ENCODE peak calls at places on chromosomes 6 and 20, in four cellular contexts. L is fibroblast of lung, C is astrocyte, Q is PC-3. A is an unnamed sample.

GRCh38 chr6:165119231-165120020 is 190.0 kb downstream of the C6orf118 start:
- DNase-seq in L (peak; percentile 14), C (peak; percentile 7), Q (peak; percentile 76), A (no peak)

GRCh38 chr20:24384865-24385264 is 84.6 kb upstream of the SYNDIG1 start:
- DNase-seq in L (no peak), C (no peak), Q (no peak), A (no peak)

GRCh38 chr20:3687655-3688054 is 5.8 kb upstream of the ADAM33 start:
- DNase-seq in L (peak; percentile 59), C (peak; percentile 47), Q (peak; percentile 35), A (peak; percentile 33)

GRCh38 chr6:126063512-126064146 is 77.3 kb downstream of the TRMT11 start:
- DNase-seq in L (peak; percentile 77), C (peak; percentile 69), Q (peak; percentile 18), A (no peak)

GRCh38 chr6:139308936-139309603 is 17.3 kb upstream of the TXLNB start:
- DNase-seq in L (peak; percentile 78), C (peak; percentile 72), Q (peak; percentile 46), A (no peak)

GRCh38 chr20:34999782-35000181 is 44.1 kb downstream of the MYH7B start:
- DNase-seq in L (no peak), C (no peak), Q (no peak), A (no peak)

GRCh38 chr6:96685702-96686101 is 122.8 kb downstream of the FHL5 start:
- DNase-seq in L (no peak), C (no peak), Q (no peak), A (no peak)

GRCh38 chr20:4014031-4014474 is 1.3 kb downstream of the RNF24 start:
- DNase-seq in L (peak; percentile 79), C (peak; percentile 70), Q (peak; percentile 97), A (peak; percentile 90)

GRCh38 chr20:33812673-33813462 is 1.7 kb downstream of the CHMP4B start:
- DNase-seq in L (no peak), C (no peak), Q (peak; percentile 28), A (peak; percentile 50)

GRCh38 chr6:3209114-3210023 is 18.1 kb downstream of the TUBB2B start:
- DNase-seq in L (peak; percentile 99), C (peak; percentile 98), Q (peak; percentile 99), A (peak; percentile 87)

GRCh38 chr20:18524646-18525045 is 16.9 kb downstream of the SEC23B start:
- DNase-seq in L (peak; percentile 70), C (peak; percentile 56), Q (peak; percentile 96), A (peak; percentile 63)

GRCh38 chr20:2304180-2304579 is 8.4 kb downstream of the TGM3 start:
- DNase-seq in L (no peak), C (no peak), Q (no peak), A (no peak)

GRCh38 chr6:127053032-127053908 is 65.2 kb upstream of the RSPO3 start:
- DNase-seq in L (peak; percentile 53), C (peak; percentile 29), Q (no peak), A (no peak)

GRCh38 chr20:37627060-37627766 is 66.6 kb upstream of the CTNNBL1 start:
- DNase-seq in L (peak; percentile 54), C (peak; percentile 34), Q (peak; percentile 74), A (no peak)

GRCh38 chr6:57423468-57423867 is 106.0 kb downstream of the PRIM2 start:
- DNase-seq in L (peak; percentile 1), C (no peak), Q (no peak), A (no peak)

GRCh38 chr6:89763550-89763949 is 56.0 kb downstream of the MDN1 start:
- DNase-seq in L (peak; percentile 57), C (peak; percentile 51), Q (no peak), A (no peak)

GRCh38 chr6:136738178-136739057 is 53.9 kb downstream of the MAP3K5 start:
- DNase-seq in L (peak; percentile 45), C (peak; percentile 35), Q (no peak), A (no peak)

GRCh38 chr6:6678811-6679210 is 90.3 kb downstream of the LY86 start:
- DNase-seq in L (no peak), C (no peak), Q (no peak), A (peak; percentile 79)

GRCh38 chr20:59618131-59618530 is 13.8 kb downstream of the PHACTR3 start:
- DNase-seq in L (no peak), C (no peak), Q (no peak), A (no peak)

GRCh38 chr6:139205843-139206242 is 71.0 kb downstream of the HECA start:
- DNase-seq in L (no peak), C (no peak), Q (no peak), A (no peak)

GRCh38 chr20:14036567-14036966 is 41.3 kb downstream of the MACROD2 start:
- DNase-seq in L (no peak), C (no peak), Q (no peak), A (no peak)

GRCh38 chr6:3915076-3915791 is 66.1 kb downstream of the FAM50B start:
- DNase-seq in L (no peak), C (no peak), Q (no peak), A (no peak)

GRCh38 chr6:108667984-108668383 is 107.3 kb downstream of the FOXO3 start:
- DNase-seq in L (peak; percentile 75), C (peak; percentile 65), Q (no peak), A (no peak)

GRCh38 chr6:94270040-94270689 is 850.8 kb upstream of the EPHA7 start:
- DNase-seq in L (no peak), C (no peak), Q (no peak), A (no peak)

GRCh38 chr6:47161176-47161687 is 119.1 kb upstream of the ADGRF1 start:
- DNase-seq in L (peak; percentile 56), C (no peak), Q (peak; percentile 96), A (peak; percentile 93)

DNA sequence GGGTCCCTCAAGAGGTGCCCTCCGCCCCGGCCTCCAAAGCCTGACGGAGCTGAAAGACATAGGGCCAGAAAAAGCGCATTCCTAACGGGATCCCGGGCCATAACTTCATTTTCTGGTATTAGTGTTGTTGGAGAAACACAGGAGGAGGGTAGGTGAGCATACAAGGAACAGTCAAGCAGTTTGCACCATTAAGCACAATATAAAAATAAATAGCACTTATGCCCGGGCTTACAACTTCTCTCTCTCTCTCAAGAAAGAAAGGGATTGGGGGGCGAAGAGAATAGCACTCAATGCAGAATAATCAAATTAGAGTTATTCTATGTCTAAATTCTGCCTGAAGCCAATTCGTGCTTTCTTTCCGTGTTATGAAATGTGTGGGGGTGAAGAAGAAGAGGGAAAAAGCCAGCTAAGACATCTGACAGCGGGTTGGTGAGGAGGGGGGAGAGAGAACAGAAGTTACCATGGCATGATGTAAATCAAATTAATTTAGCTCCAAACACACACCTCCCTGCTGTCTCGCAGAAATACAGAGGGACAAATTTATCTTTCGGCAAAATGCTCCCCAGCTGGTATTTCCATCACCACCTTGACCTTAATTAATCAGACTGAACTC is 493 bp upstream of the METTL24 start:
- DNase-seq in L (no peak), C (no peak), Q (no peak), A (no peak)
- TF ChIP-seq EZH2 in L (peak; percentile 26), C (no peak), Q (no peak), A (no peak)

DNA sequence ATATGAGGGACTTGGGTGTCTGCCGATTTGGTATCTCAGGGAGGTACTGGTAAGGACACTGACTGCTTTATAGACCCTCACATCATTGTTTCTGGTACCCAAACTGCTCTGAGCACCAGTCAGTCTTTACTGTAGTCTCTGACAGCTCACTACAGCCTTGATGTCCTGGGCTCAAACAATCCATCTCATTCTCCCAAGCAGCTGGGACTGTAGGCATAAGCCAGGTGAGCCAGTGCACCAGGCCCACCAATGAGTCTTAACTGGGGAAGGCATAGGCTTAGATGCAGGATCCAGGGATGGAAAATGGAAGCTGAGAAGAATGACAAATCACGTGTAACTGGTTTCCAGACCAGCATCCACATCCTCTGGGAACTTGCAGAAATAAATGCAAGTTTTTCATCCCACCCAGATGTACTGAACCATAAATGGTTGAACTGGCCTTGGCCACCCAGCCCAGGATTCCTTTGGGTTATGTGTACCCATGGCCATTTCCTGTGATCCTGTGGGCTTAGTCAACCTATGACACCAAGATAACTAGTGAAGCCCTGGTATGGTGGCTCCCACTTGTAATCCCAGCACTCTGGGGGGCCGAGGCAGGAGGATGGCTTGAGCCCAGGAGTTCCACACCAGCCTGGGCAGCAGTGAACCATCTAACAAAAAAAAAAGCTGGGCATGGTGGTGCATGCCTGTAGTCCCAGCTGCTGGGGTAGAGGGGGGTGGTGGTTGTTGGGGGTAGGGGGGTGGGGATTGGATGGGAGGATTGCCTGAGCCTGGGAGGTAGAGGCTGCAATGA is 5.8 kb downstream of the TUBB start:
- DNase-seq in L (peak; percentile 73), C (peak; percentile 62), Q (peak; percentile 61), A (no peak)
- TF ChIP-seq EZH2 in L (no peak), C (no peak), Q (no peak), A (no peak)

GRCh38 chr20:5596401-5597193 is 153.6 kb upstream of the SHLD1 start:
- DNase-seq in L (no peak), C (no peak), Q (no peak), A (no peak)
- TF ChIP-seq EZH2 in L (no peak), C (no peak), Q (no peak), A (no peak)

GRCh38 chr20:26208296-26209091 is 511.8 kb upstream of the ZNF337 start:
- DNase-seq in L (peak; percentile 10), C (no peak), Q (no peak), A (no peak)
- TF ChIP-seq EZH2 in L (peak; percentile 69), C (peak; percentile 99), Q (no peak), A (no peak)